ENCODE peak calls at places on chromosomes 1 and 21, in ten cellular contexts. E, N, W, Q, H, F, G, X, B and U are unnamed samples.

GRCh38 chr1:229186373-229187056 is 84.4 kb upstream of the RAB4A start:
- DNase-seq in B (no peak), H (no peak), F (no peak), G (no peak), N (no peak), X (no peak), W (no peak), E (peak), Q (peak), U (no peak)

GRCh38 chr1:10734900-10735602 is 61.4 kb downstream of the CASZ1 start:
- DNase-seq in F (no peak), G (no peak), N (no peak), W (no peak), E (no peak), Q (no peak), X (peak), B (no peak), H (no peak), U (no peak)

GRCh38 chr1:115837762-115838421 is 3.0 kb downstream of the NHLH2 start:
- DNase-seq in N (no peak), H (no peak), B (no peak), G (peak), X (peak), E (no peak), F (no peak), W (no peak), Q (no peak), U (no peak)

GRCh38 chr21:38159355-38159754 is 97.4 kb upstream of the KCNJ15 start:
- DNase-seq in W (peak), X (peak), H (peak), B (no peak), E (peak), N (peak), F (peak), Q (peak), G (no peak), U (peak)

GRCh38 chr1:155012052-155012546 is 9.5 kb downstream of the ZBTB7B start:
- DNase-seq in G (no peak), N (no peak), E (peak), B (no peak), W (no peak), F (no peak), H (peak), X (peak), Q (no peak), U (no peak)

GRCh38 chr1:220487297-220487820 is 40.6 kb upstream of the MARK1 start:
- DNase-seq in F (no peak), H (peak), X (peak), Q (no peak), G (no peak), W (peak), E (no peak), B (no peak), N (no peak), U (peak)

GRCh38 chr1:41540886-41541591 is 56.6 kb upstream of the EDN2 start:
- DNase-seq in W (no peak), E (no peak), X (no peak), Q (peak), F (no peak), H (no peak), N (no peak), G (no peak), B (no peak), U (no peak)

GRCh38 chr1:175267716-175268416 is 75.3 kb upstream of the KIAA0040 start:
- DNase-seq in Q (no peak), X (no peak), B (no peak), G (no peak), W (no peak), N (no peak), F (no peak), H (no peak), E (no peak), U (peak)

GRCh38 chr1:8330271-8331125 is 12.6 kb downstream of the SLC45A1 start:
- DNase-seq in E (no peak), G (peak), X (no peak), F (no peak), H (no peak), B (no peak), Q (no peak), W (no peak), N (no peak), U (no peak)

GRCh38 chr1:178686407-178686806 is 38.6 kb upstream of the RALGPS2 start:
- DNase-seq in G (no peak), B (no peak), W (no peak), H (no peak), N (no peak), E (no peak), F (no peak), X (no peak), Q (no peak), U (peak)

GRCh38 chr1:180353930-180354329 is 123.9 kb downstream of the LHX4 start:
- DNase-seq in G (no peak), N (no peak), W (no peak), Q (no peak), E (no peak), F (no peak), B (no peak), X (no peak), H (no peak), U (no peak)

GRCh38 chr1:100387644-100388350 is 35.5 kb downstream of the CDC14A start:
- DNase-seq in X (no peak), B (no peak), G (no peak), Q (no peak), N (no peak), W (no peak), F (no peak), H (no peak), E (no peak), U (no peak)

GRCh38 chr1:100323428-100324106 is 28.7 kb upstream of the CDC14A start:
- DNase-seq in X (no peak), W (peak), N (no peak), F (no peak), Q (no peak), G (no peak), E (no peak), H (no peak), B (no peak), U (no peak)

GRCh38 chr1:54965624-54966340 is 14.6 kb upstream of the TMEM61 start:
- DNase-seq in E (no peak), N (no peak), H (peak), Q (peak), G (no peak), W (no peak), F (no peak), B (no peak), X (peak), U (peak)

GRCh38 chr1:118185083-118185899 is at the start of gene SPAG17:
- DNase-seq in H (no peak), N (no peak), G (peak), F (no peak), B (no peak), E (peak), W (no peak), X (peak), Q (peak), U (peak)

GRCh38 chr1:204092632-204093420 is 19.9 kb downstream of the SOX13 start:
- DNase-seq in W (no peak), X (no peak), H (no peak), E (no peak), G (no peak), N (no peak), Q (no peak), B (no peak), F (no peak), U (no peak)

GRCh38 chr1:21295059-21295401 is 4.8 kb upstream of the ECE1 start:
- DNase-seq in E (peak), F (no peak), Q (no peak), X (no peak), H (no peak), W (peak), N (peak), G (no peak), B (no peak), U (peak)

GRCh38 chr1:66519988-66520387 is 14.0 kb upstream of the SGIP1 start:
- DNase-seq in Q (no peak), H (no peak), X (no peak), E (no peak), W (no peak), N (no peak), G (no peak), F (no peak), B (no peak), U (no peak)

GRCh38 chr1:173867141-173867752 is 542 bp downstream of the GAS5 start:
- DNase-seq in E (peak), Q (no peak), F (peak), W (no peak), H (no peak), N (peak), X (no peak), B (no peak), G (peak), U (no peak)

GRCh38 chr1:181161170-181161870 is 72.8 kb downstream of the IER5 start:
- DNase-seq in Q (no peak), F (no peak), B (no peak), E (no peak), H (peak), W (no peak), N (no peak), G (no peak), X (no peak), U (no peak)

GRCh38 chr1:30525980-30526651 is 197.3 kb downstream of the MATN1 start:
- DNase-seq in G (no peak), B (no peak), Q (no peak), X (peak), E (no peak), F (no peak), W (peak), H (no peak), N (no peak), U (peak)

GRCh38 chr1:104182251-104182650 is 432.6 kb downstream of the AMY1C start:
- DNase-seq in H (no peak), X (no peak), F (no peak), G (no peak), W (no peak), N (no peak), E (no peak), Q (no peak), B (no peak), U (no peak)